ENCODE peak calls at places on chromosomes 13 and 19, in nine cellular contexts. F is left ventricle myocardium inferior, A is kidney, C is tibial nerve, B is fibroblast of lung, Z is brain microvascular endothelial cell, N is gastrocnemius medialis, R is PC-3, M is PC-9. Q is an unnamed sample.

GRCh38 chr19:4172861-4173473 is 9.4 kb downstream of the SIRT6 start:
- DNase-seq in B (peak; percentile 30), F (peak; percentile 47), Z (peak; percentile 7), N (peak; percentile 22), A (peak; percentile 85), M (peak; percentile 51), C (no peak), R (peak; percentile 24), Q (no peak)

GRCh38 chr13:77250968-77251367 is 75.9 kb downstream of the MYCBP2 start:
- DNase-seq in B (no peak), R (no peak), N (no peak), A (no peak), C (no peak), Z (no peak), M (no peak), F (no peak), Q (no peak)

GRCh38 chr13:60873116-60873515 is 476.1 kb downstream of the TDRD3 start:
- DNase-seq in C (no peak), B (no peak), A (no peak), R (peak; percentile 62), F (no peak), M (no peak), Z (no peak), N (no peak), Q (no peak)

GRCh38 chr19:10173527-10173926 is 21.2 kb downstream of the DNMT1 start:
- DNase-seq in N (no peak), B (peak; percentile 24), F (no peak), M (peak; percentile 20), R (peak; percentile 57), Z (peak; percentile 26), A (no peak), C (no peak), Q (peak; percentile 26)

GRCh38 chr13:59276436-59276835 is 887.3 kb downstream of the DIAPH3 start:
- DNase-seq in B (no peak), F (no peak), R (no peak), A (no peak), N (no peak), C (no peak), Z (peak; percentile 27), M (no peak), Q (peak; percentile 1)

GRCh38 chr19:28283592-28283991 is 929.4 kb downstream of the UQCRFS1 start:
- DNase-seq in R (no peak), F (no peak), M (no peak), A (no peak), C (no peak), N (no peak), B (no peak), Z (no peak), Q (no peak)

GRCh38 chr13:110665491-110666254 is 40.2 kb downstream of the CARS2 start:
- DNase-seq in Z (no peak), N (no peak), C (no peak), F (no peak), M (no peak), A (no peak), B (no peak), R (no peak), Q (no peak)

GRCh38 chr19:6263306-6264076 is 16.3 kb downstream of the MLLT1 start:
- DNase-seq in N (peak; percentile 37), B (no peak), Z (no peak), C (no peak), F (no peak), A (peak; percentile 67), M (no peak), R (no peak), Q (no peak)

GRCh38 chr13:43573361-43573740 is 213.4 kb downstream of the ENOX1 start:
- DNase-seq in N (no peak), B (peak; percentile 63), Z (peak; percentile 27), R (peak; percentile 63), C (no peak), F (no peak), M (peak; percentile 19), A (no peak), Q (peak; percentile 40)

GRCh38 chr19:19461671-19462622 is 53.4 kb downstream of the TSSK6 start:
- DNase-seq in B (peak; percentile 44), Z (no peak), N (peak; percentile 92), F (peak; percentile 58), C (no peak), R (no peak), A (peak; percentile 91), M (no peak), Q (no peak)

DNA sequence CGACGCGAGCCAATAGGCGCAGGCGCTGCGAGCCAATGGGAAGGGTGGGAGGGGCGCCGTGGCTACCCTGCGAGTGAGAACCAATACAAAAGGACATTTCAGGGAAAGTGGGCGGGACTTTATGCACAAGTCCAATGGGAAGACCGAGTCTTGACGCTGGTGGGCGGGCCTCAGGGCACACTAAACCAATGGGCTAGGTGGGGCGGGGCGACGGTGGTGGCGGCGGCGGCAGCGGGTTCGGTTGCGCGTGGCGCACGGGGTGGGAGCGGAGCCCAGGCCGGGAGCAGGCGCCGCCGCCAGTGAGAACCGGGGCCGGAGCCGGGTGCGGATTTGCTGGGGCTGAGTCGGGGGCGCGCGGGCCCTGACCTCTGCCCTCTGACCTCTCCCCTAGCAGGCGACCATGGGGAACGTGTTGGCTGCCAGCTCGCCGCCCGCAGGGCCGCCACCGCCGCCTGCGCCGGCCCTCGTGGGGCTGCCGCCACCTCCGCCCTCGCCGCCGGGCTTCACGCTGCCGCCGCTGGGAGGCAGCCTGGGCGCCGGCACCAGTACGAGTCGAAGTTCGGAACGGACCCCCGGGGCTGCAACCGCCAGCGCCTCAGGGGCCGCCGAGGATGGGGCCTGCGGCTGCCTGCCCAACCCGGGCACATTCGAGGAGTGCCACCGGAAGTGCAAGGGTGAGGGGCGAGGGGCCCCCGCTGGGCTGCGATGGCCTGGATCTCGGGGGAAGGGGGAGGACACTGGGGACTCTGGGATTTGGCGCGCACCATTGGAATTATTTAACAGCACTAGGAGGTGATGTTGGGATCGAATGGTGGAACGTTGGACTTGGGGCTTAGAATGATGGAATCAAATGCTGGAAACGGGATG is at the start of gene TOMM40:
- DNase-seq in N (no peak), B (peak; percentile 99), M (no peak), Z (peak; percentile 100), C (peak; percentile 100), F (peak; percentile 100), R (no peak), A (peak; percentile 100), Q (peak; percentile 98)
- TF ChIP-seq CTCF in N (peak; percentile 8), B (no peak), M (no peak), Z (no peak), C (no peak), F (peak; percentile 12), R (no peak), A (no peak), Q (no peak)

GRCh38 chr19:1423445-1424181 is 14.6 kb upstream of the RPS15 start:
- DNase-seq in F (no peak), N (no peak), A (no peak), M (no peak), Z (no peak), R (no peak), C (no peak), B (no peak), Q (no peak)

GRCh38 chr19:1427221-1427620 is 11.0 kb upstream of the RPS15 start:
- DNase-seq in Z (no peak), N (no peak), R (no peak), C (no peak), B (no peak), F (no peak), A (no peak), M (no peak), Q (no peak)

GRCh38 chr19:1425902-1426301 is 12.3 kb upstream of the RPS15 start:
- DNase-seq in R (no peak), C (no peak), N (no peak), M (no peak), Z (no peak), B (no peak), F (no peak), A (no peak), Q (no peak)

GRCh38 chr19:1424182-1424955 is 13.8 kb upstream of the RPS15 start:
- DNase-seq in R (no peak), F (no peak), C (no peak), Z (no peak), A (no peak), M (no peak), N (no peak), B (no peak), Q (no peak)

GRCh38 chr19:1425102-1425842 is 12.9 kb upstream of the RPS15 start:
- DNase-seq in R (no peak), A (no peak), M (no peak), C (no peak), B (peak; percentile 35), F (no peak), N (no peak), Z (no peak), Q (peak; percentile 75)
- H3K36me3 ChIP-seq in R (peaks cover 21% of the 10 kb centered on the region), A (peaks cover 22% of the 10 kb centered on the region), M (no peaks in the 10 kb centered on the region), C (peaks cover 24% of the 10 kb centered on the region), B (peaks cover 55% of the 10 kb centered on the region), F (peaks cover 88% of the 10 kb centered on the region), N (no peaks in the 10 kb centered on the region), Z (peaks cover 87% of the 10 kb centered on the region), Q (peaks cover 53% of the 10 kb centered on the region)

GRCh38 chr19:50008532-50008931 is 16.6 kb downstream of the VRK3 start:
- DNase-seq in Z (no peak), F (peak; percentile 24), B (no peak), R (no peak), M (no peak), A (no peak), C (no peak), N (no peak), Q (no peak)

GRCh38 chr19:50007170-50007569 is 18.0 kb downstream of the VRK3 start:
- DNase-seq in M (no peak), C (no peak), A (no peak), F (no peak), N (no peak), R (no peak), Z (no peak), B (no peak), Q (no peak)

GRCh38 chr19:50005428-50005827 is 19.7 kb downstream of the VRK3 start:
- DNase-seq in A (no peak), C (no peak), B (no peak), Z (no peak), F (no peak), R (no peak), M (no peak), N (no peak), Q (no peak)

GRCh38 chr19:50003810-50004419 is 21.3 kb downstream of the VRK3 start:
- DNase-seq in A (no peak), M (peak; percentile 79), R (peak; percentile 98), N (peak; percentile 85), C (no peak), F (no peak), Z (peak; percentile 96), B (peak; percentile 97), Q (peak; percentile 91)

DNA sequence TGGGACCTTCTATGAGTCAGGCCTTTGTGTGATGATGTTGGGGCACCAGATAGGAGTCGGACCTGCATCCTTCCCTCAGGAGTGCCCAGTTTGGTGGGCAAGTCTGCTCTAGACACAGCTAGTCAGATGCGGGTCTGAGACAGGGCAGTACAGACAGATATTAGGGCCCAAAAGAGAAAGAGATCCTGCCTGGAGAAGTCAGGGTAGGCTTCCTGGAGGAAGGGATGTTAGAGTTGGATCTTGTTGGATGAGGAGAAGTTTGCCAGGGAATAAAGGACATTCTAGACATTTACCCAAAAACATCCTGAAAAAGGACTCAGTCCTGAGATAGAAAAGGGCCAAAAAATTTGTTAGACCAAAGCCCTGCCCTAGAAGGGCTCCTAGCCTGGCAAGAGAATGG is 17.2 kb downstream of the VRK3 start:
- DNase-seq in M (no peak), A (no peak), Z (no peak), B (no peak), R (no peak), F (no peak), C (no peak), N (no peak), Q (no peak)
- TF ChIP-seq CTCF in M (no peak), A (no peak), Z (no peak), B (no peak), R (no peak), F (no peak), C (no peak), N (no peak), Q (no peak)

GRCh38 chr13:102872531-102872930 is 26.7 kb downstream of the ERCC5 start:
- DNase-seq in B (no peak), C (no peak), R (no peak), N (no peak), A (no peak), Z (no peak), M (no peak), F (no peak), Q (no peak)
- H3K36me3 ChIP-seq in B (peaks cover 9% of the 10 kb centered on the region), C (peaks cover 9% of the 10 kb centered on the region), R (peaks cover 4% of the 10 kb centered on the region), N (no peaks in the 10 kb centered on the region), A (peaks cover 20% of the 10 kb centered on the region), Z (peaks cover 24% of the 10 kb centered on the region), M (peaks cover 61% of the 10 kb centered on the region), F (peaks cover 77% of the 10 kb centered on the region), Q (peaks cover 10% of the 10 kb centered on the region)

Q was measured in bronchial epithelial cell.